ENCODE peak calls at places on chromosomes 2 and 18, in four cellular contexts. Q is NCI-H2081; N is activated T-helper 1 cell treated with anti-CD3 and anti-CD28 coated beads, Interleukin-12 subunit alpha, Interleukin-12 subunit beta, Interleukin-2, Interleukin-4 antibody, amounts not matched to agents 30 ng/mL and 10 ng/mL and 1 ng/mL, durations not matched to agents 14 hours and 24 hours and 36 hours; A is GM13977. L is an unnamed sample.

GRCh38 chr2:197269173-197269572 is 41.4 kb downstream of the ANKRD44 start:
- DNase-seq in Q (no peak), N (no peak), A (no peak), L (no peak)

GRCh38 chr2:121362776-121363175 is 77.8 kb upstream of the TFCP2L1 start:
- DNase-seq in Q (no peak), N (no peak), A (no peak), L (no peak)

GRCh38 chr2:240597419-240598181 is 11.1 kb downstream of the CAPN10 start:
- DNase-seq in Q (no peak), N (no peak), A (no peak), L (no peak)

GRCh38 chr18:57728941-57729511 is 74.1 kb downstream of the ATP8B1 start:
- DNase-seq in Q (no peak), N (no peak), A (no peak), L (no peak)

GRCh38 chr2:13638181-13638580 is 921.4 kb downstream of the TRIB2 start:
- DNase-seq in Q (no peak), N (no peak), A (no peak), L (no peak)

GRCh38 chr2:142596334-142597088 is 281.0 kb upstream of the KYNU start:
- DNase-seq in Q (no peak), N (no peak), A (no peak), L (no peak)

GRCh38 chr18:31065036-31065773 is 22.7 kb upstream of the DSC3 start:
- DNase-seq in Q (no peak), N (no peak), A (no peak), L (no peak)

GRCh38 chr2:170815746-170816498 is 765 bp upstream of the GAD1 start:
- DNase-seq in Q (peak; percentile 87), N (peak; percentile 54), A (peak; percentile 84), L (peak; percentile 86)

GRCh38 chr2:149038442-149039212 is at the start of gene LYPD6B:
- DNase-seq in Q (peak; percentile 73), N (no peak), A (peak; percentile 65), L (no peak)

GRCh38 chr2:238422940-238423339 is 3.8 kb upstream of the ASB1 start:
- DNase-seq in Q (no peak), N (no peak), A (no peak), L (no peak)

GRCh38 chr2:55163895-55164509 is 68.1 kb downstream of the CLHC1 start:
- DNase-seq in Q (peak; percentile 42), N (no peak), A (no peak), L (no peak)

GRCh38 chr2:24970483-24971299 is 1.1 kb downstream of the DNAJC27 start:
- DNase-seq in Q (no peak), N (no peak), A (no peak), L (peak; percentile 61)

GRCh38 chr2:172829229-172829628 is 93.6 kb downstream of the RAPGEF4 start:
- DNase-seq in Q (no peak), N (no peak), A (no peak), L (no peak)

GRCh38 chr18:35642802-35643201 is 61.3 kb downstream of the GALNT1 start:
- DNase-seq in Q (no peak), N (no peak), A (no peak), L (no peak)

GRCh38 chr2:52178845-52179244 is 1146.9 kb upstream of the NRXN1 start:
- DNase-seq in Q (no peak), N (no peak), A (no peak), L (no peak)

GRCh38 chr2:21620771-21621170 is 497.0 kb downstream of the TDRD15 start:
- DNase-seq in Q (no peak), N (no peak), A (no peak), L (no peak)

GRCh38 chr18:63148449-63149199 is 170.9 kb downstream of the BCL2 start:
- DNase-seq in Q (no peak), N (no peak), A (no peak), L (no peak)

GRCh38 chr2:54572262-54572635 is 116.1 kb downstream of the SPTBN1 start:
- DNase-seq in Q (peak; percentile 50), N (no peak), A (no peak), L (no peak)

GRCh38 chr2:166609183-166609959 is 115.3 kb upstream of the SCN7A start:
- DNase-seq in Q (peak; percentile 45), N (no peak), A (no peak), L (no peak)

GRCh38 chr2:147373800-147374409 is 470.9 kb upstream of the ACVR2A start:
- DNase-seq in Q (no peak), N (no peak), A (no peak), L (no peak)

GRCh38 chr18:79988925-79989361 is 580 bp upstream of the TXNL4A start:
- DNase-seq in Q (peak; percentile 42), N (no peak), A (peak; percentile 42), L (no peak)

GRCh38 chr2:70828914-70829824 is 6.4 kb downstream of the CD207 start:
- DNase-seq in Q (no peak), N (no peak), A (no peak), L (peak; percentile 44)

GRCh38 chr2:154623819-154624218 is 74.7 kb upstream of the KCNJ3 start:
- DNase-seq in Q (peak; percentile 53), N (no peak), A (peak; percentile 6), L (no peak)

GRCh38 chr2:227228061-227228667 is 63.7 kb downstream of the COL4A3 start:
- DNase-seq in Q (peak; percentile 91), N (no peak), A (no peak), L (no peak)

GRCh38 chr2:105610444-105611327 is 134.0 kb upstream of the NCK2 start:
- DNase-seq in Q (peak; percentile 61), N (no peak), A (no peak), L (no peak)

GRCh38 chr2:165369131-165369935 is 100.2 kb upstream of the CSRNP3 start:
- DNase-seq in Q (no peak), N (no peak), A (no peak), L (no peak)

GRCh38 chr2:209495855-209496585 is 72.2 kb downstream of the MAP2 start:
- DNase-seq in Q (peak; percentile 98), N (no peak), A (no peak), L (no peak)

GRCh38 chr18:7754725-7755181 is 187.6 kb downstream of the PTPRM start:
- DNase-seq in Q (no peak), N (no peak), A (no peak), L (no peak)

GRCh38 chr2:145412155-145412554 is 892.2 kb upstream of the ZEB2 start:
- DNase-seq in Q (peak; percentile 25), N (no peak), A (no peak), L (no peak)

GRCh38 chr18:9925369-9925768 is 11.6 kb downstream of the VAPA start:
- DNase-seq in Q (no peak), N (no peak), A (no peak), L (no peak)

GRCh38 chr18:5513947-5514346 is 29.9 kb downstream of the EPB41L3 start:
- DNase-seq in Q (no peak), N (no peak), A (no peak), L (no peak)

GRCh38 chr2:110678457-110679336 is 834 bp upstream of the BUB1 start:
- DNase-seq in Q (peak; percentile 16), N (no peak), A (peak; percentile 33), L (peak; percentile 72)

L was measured in activated CD8-positive, alpha-beta memory T cell treated with anti-CD3 and anti-CD28 coated beads for 24 hours.